ENCODE peak calls at places on chromosomes 12 and 14, in six cellular contexts. B, O, Z, I, R and Q are unnamed samples.

GRCh38 chr14:104826858-104827172 is 25.9 kb downstream of the ZBTB42 start:
- DNase-seq in R (no peak), Z (no peak), I (no peak), O (no peak), B (no peak), Q (no peak)

GRCh38 chr12:59820594-59821011 is 224.8 kb downstream of the SLC16A7 start:
- DNase-seq in O (no peak), I (no peak), R (no peak), B (no peak), Z (no peak), Q (no peak)

GRCh38 chr12:122836027-122836921 is 1.0 kb downstream of the HIP1R start:
- DNase-seq in I (no peak), Z (no peak), B (peak; percentile 72), O (peak; percentile 32), R (peak; percentile 41), Q (no peak)

GRCh38 chr14:99268776-99269510 is 3.1 kb downstream of the BCL11B start:
- DNase-seq in R (no peak), O (no peak), Z (no peak), I (no peak), B (no peak), Q (peak; percentile 31)

GRCh38 chr12:46553911-46554310 is 181.3 kb upstream of the SLC38A2 start:
- DNase-seq in R (no peak), O (no peak), I (no peak), B (no peak), Z (no peak), Q (no peak)

GRCh38 chr12:53737951-53738833 is 10.9 kb upstream of the CALCOCO1 start:
- DNase-seq in I (peak; percentile 38), Z (no peak), B (peak; percentile 35), O (no peak), R (peak; percentile 52), Q (no peak)

GRCh38 chr12:113092478-113093408 is 36.2 kb downstream of the DTX1 start:
- DNase-seq in I (peak; percentile 59), O (no peak), B (peak; percentile 73), R (no peak), Z (no peak), Q (no peak)

GRCh38 chr12:51217133-51217967 is 512 bp downstream of the POU6F1 start:
- DNase-seq in Z (no peak), I (peak; percentile 75), R (peak; percentile 50), B (peak; percentile 72), O (peak; percentile 70), Q (peak; percentile 47)

GRCh38 chr14:84519836-84520235 is 1010.1 kb upstream of the FLRT2 start:
- DNase-seq in Z (no peak), I (no peak), B (no peak), R (no peak), O (no peak), Q (no peak)

GRCh38 chr12:1457901-1458300 is 136.5 kb downstream of the FBXL14 start:
- DNase-seq in B (no peak), O (no peak), Z (peak; percentile 56), R (no peak), I (no peak), Q (peak; percentile 64)

GRCh38 chr12:55728185-55728931 is 451 bp downstream of the CD63 start:
- DNase-seq in Z (peak; percentile 55), R (peak; percentile 34), I (peak; percentile 49), O (peak; percentile 75), B (peak; percentile 81), Q (no peak)

GRCh38 chr12:17060260-17060659 is 454.3 kb upstream of the LMO3 start:
- DNase-seq in I (no peak), R (no peak), O (no peak), B (no peak), Z (peak; percentile 54), Q (no peak)

GRCh38 chr12:11702959-11703358 is 53.5 kb downstream of the ETV6 start:
- DNase-seq in O (no peak), I (no peak), R (peak; percentile 19), Z (no peak), B (no peak), Q (no peak)

GRCh38 chr14:91354979-91355685 is 62.5 kb downstream of the CCDC88C start:
- DNase-seq in B (peak; percentile 53), Z (no peak), I (peak; percentile 77), R (peak; percentile 66), O (no peak), Q (no peak)

GRCh38 chr12:101230547-101230946 is 20.5 kb upstream of the SLC5A8 start:
- DNase-seq in O (no peak), B (no peak), R (no peak), I (no peak), Z (peak; percentile 88), Q (no peak)

GRCh38 chr14:100589071-100589759 is 2.0 kb upstream of the BEGAIN start:
- DNase-seq in B (no peak), O (no peak), Z (no peak), R (no peak), I (peak; percentile 58), Q (peak; percentile 83)

GRCh38 chr12:71727958-71728357 is 26.7 kb upstream of the RAB21 start:
- DNase-seq in R (no peak), B (no peak), O (no peak), Z (no peak), I (no peak), Q (no peak)

GRCh38 chr12:105921872-105922669 is 216.7 kb downstream of the NUAK1 start:
- DNase-seq in B (no peak), O (no peak), I (no peak), R (no peak), Z (no peak), Q (peak; percentile 54)

GRCh38 chr12:131509706-131510105 is 201.2 kb upstream of the SFSWAP start:
- DNase-seq in B (no peak), R (no peak), I (no peak), Z (no peak), O (no peak), Q (no peak)

GRCh38 chr12:68945255-68945654 is 12.3 kb upstream of the CPM start:
- DNase-seq in R (no peak), Z (no peak), O (no peak), I (no peak), B (no peak), Q (no peak)

GRCh38 chr12:27226319-27226984 is 17.6 kb upstream of the STK38L start:
- DNase-seq in B (no peak), I (no peak), O (no peak), R (no peak), Z (no peak), Q (peak; percentile 7)

GRCh38 chr14:75985618-75986438 is at the start of gene IFT43:
- DNase-seq in B (peak; percentile 94), I (peak; percentile 88), R (peak; percentile 92), O (peak; percentile 94), Z (peak; percentile 67), Q (peak; percentile 46)

GRCh38 chr12:105221588-105222325 is 14.2 kb downstream of the APPL2 start:
- DNase-seq in I (peak; percentile 40), B (no peak), Z (no peak), O (peak; percentile 25), R (no peak), Q (no peak)

GRCh38 chr12:24838531-24838950 is 110.4 kb downstream of the BCAT1 start:
- DNase-seq in Z (peak; percentile 36), O (no peak), R (no peak), I (no peak), B (peak; percentile 37), Q (no peak)

GRCh38 chr14:59511916-59512530 is 27.7 kb downstream of the JKAMP start:
- DNase-seq in I (peak; percentile 64), B (peak; percentile 16), R (no peak), O (peak; percentile 0), Z (no peak), Q (no peak)